ENCODE peak calls at places on chromosomes 7 and 10, in ten cellular contexts. D is GF-D8, K is ELF-1, Z is iPS-NIHi11, T is AG10803, A is AG08395, C is M059J, B is NCI-H345, F is epithelial cell of esophagus, X is H7. N is an unnamed sample.

GRCh38 chr7:152435384-152436278 is at the start of gene KMT2C:
- DNase-seq in K (peak; percentile 57), F (peak; percentile 67), C (peak; percentile 47), T (peak; percentile 44), A (peak; percentile 53), B (peak; percentile 68), Z (peak; percentile 71), X (peak; percentile 90), D (no peak), N (no peak)

GRCh38 chr7:117279203-117279602 is 43.7 kb downstream of the WNT2 start:
- DNase-seq in B (no peak), F (no peak), D (no peak), Z (no peak), C (no peak), X (no peak), K (no peak), A (no peak), T (no peak), N (no peak)

GRCh38 chr7:33156441-33156840 is 27.1 kb downstream of the BBS9 start:
- DNase-seq in A (no peak), F (no peak), B (no peak), Z (no peak), K (no peak), T (no peak), X (no peak), C (no peak), D (no peak), N (no peak)

GRCh38 chr7:108431099-108431498 is 25.1 kb downstream of the NRCAM start:
- DNase-seq in X (no peak), T (no peak), K (no peak), F (no peak), C (no peak), A (no peak), D (no peak), B (no peak), Z (no peak), N (no peak)

GRCh38 chr10:62992145-62992721 is 140.9 kb upstream of the NRBF2 start:
- DNase-seq in C (peak; percentile 15), A (no peak), K (no peak), F (peak; percentile 75), B (no peak), X (no peak), Z (no peak), D (no peak), T (no peak), N (no peak)

GRCh38 chr10:97713351-97713827 is at the start of gene MARVELD1:
- DNase-seq in Z (peak; percentile 94), K (peak; percentile 57), C (peak; percentile 64), B (no peak), T (peak; percentile 84), D (peak; percentile 58), F (peak; percentile 63), X (peak; percentile 93), A (peak; percentile 86), N (peak; percentile 48)

GRCh38 chr10:10891437-10891836 is 126.2 kb upstream of the CELF2 start:
- DNase-seq in A (peak; percentile 45), D (no peak), F (peak; percentile 75), K (peak; percentile 36), B (no peak), T (peak; percentile 74), C (peak; percentile 0), X (no peak), Z (no peak), N (no peak)

GRCh38 chr7:22110881-22111280 is 165.2 kb upstream of the CDCA7L start:
- DNase-seq in Z (no peak), C (no peak), T (peak; percentile 52), K (no peak), A (no peak), F (no peak), D (no peak), X (no peak), B (no peak), N (no peak)

GRCh38 chr10:114955984-114956383 is 18.0 kb downstream of the TRUB1 start:
- DNase-seq in C (no peak), T (no peak), X (no peak), Z (no peak), K (no peak), A (no peak), F (no peak), B (no peak), D (no peak), N (no peak)

GRCh38 chr7:27382307-27382706 is 139.7 kb downstream of the EVX1 start:
- DNase-seq in A (no peak), D (no peak), F (no peak), T (no peak), C (no peak), K (no peak), X (no peak), B (no peak), Z (no peak), N (no peak)

GRCh38 chr7:127667017-127667670 is 15.2 kb downstream of the SND1 start:
- DNase-seq in A (peak; percentile 38), B (no peak), D (no peak), K (no peak), C (peak; percentile 52), Z (no peak), T (peak; percentile 38), X (no peak), F (peak; percentile 77), N (no peak)

GRCh38 chr7:159329979-159330378 is 185.3 kb upstream of the VIPR2 start:
- DNase-seq in D (no peak), Z (no peak), X (no peak), C (no peak), B (no peak), K (no peak), A (no peak), T (no peak), F (no peak), N (no peak)

GRCh38 chr7:158078161-158078910 is 509.3 kb downstream of the PTPRN2 start:
- DNase-seq in A (no peak), F (no peak), B (peak; percentile 92), K (no peak), C (no peak), D (no peak), X (no peak), T (no peak), Z (no peak), N (no peak)

GRCh38 chr7:116305485-116306408 is 95.4 kb downstream of the TES start:
- DNase-seq in B (no peak), X (no peak), A (no peak), K (no peak), F (peak; percentile 46), C (no peak), D (no peak), Z (no peak), T (peak; percentile 41), N (no peak)

GRCh38 chr7:3244241-3244814 is 56.7 kb upstream of the SDK1 start:
- DNase-seq in C (peak; percentile 92), A (no peak), D (no peak), X (no peak), Z (no peak), B (peak; percentile 21), F (peak; percentile 61), T (no peak), K (peak; percentile 62), N (no peak)

GRCh38 chr7:19834566-19834965 is 61.1 kb upstream of the TMEM196 start:
- DNase-seq in F (peak; percentile 21), X (no peak), B (no peak), Z (no peak), K (no peak), D (no peak), C (peak; percentile 69), A (no peak), T (no peak), N (no peak)

GRCh38 chr7:41333506-41333905 is 369.4 kb downstream of the INHBA start:
- DNase-seq in A (peak; percentile 34), T (peak; percentile 73), F (no peak), X (no peak), K (no peak), B (no peak), C (peak; percentile 66), D (no peak), Z (no peak), N (no peak)

GRCh38 chr7:156907656-156908055 is 14.7 kb upstream of the LMBR1 start:
- DNase-seq in F (no peak), X (no peak), D (peak; percentile 91), B (no peak), T (peak; percentile 95), C (peak; percentile 82), A (peak; percentile 39), Z (no peak), K (no peak), N (no peak)

GRCh38 chr7:139387594-139387993 is 27.9 kb downstream of the LUC7L2 start:
- DNase-seq in C (no peak), B (no peak), T (no peak), Z (no peak), D (no peak), X (no peak), F (no peak), K (no peak), A (no peak), N (no peak)

GRCh38 chr10:132297521-132297920 is 10.2 kb downstream of the STK32C start:
- DNase-seq in D (no peak), C (no peak), A (no peak), B (peak; percentile 73), F (no peak), Z (peak; percentile 76), K (no peak), X (peak; percentile 90), T (no peak), N (no peak)

GRCh38 chr7:44883961-44884360 is 1.4 kb downstream of the PURB start:
- DNase-seq in K (no peak), A (no peak), D (no peak), F (no peak), T (no peak), Z (no peak), X (no peak), C (no peak), B (no peak), N (no peak)

GRCh38 chr7:16803881-16804673 is 722 bp downstream of the AGR2 start:
- DNase-seq in D (no peak), C (no peak), T (no peak), X (no peak), A (no peak), F (peak; percentile 61), Z (no peak), B (no peak), K (no peak), N (no peak)

GRCh38 chr7:40232242-40232929 is 97.6 kb downstream of the SUGCT start:
- DNase-seq in B (peak; percentile 19), X (no peak), K (peak; percentile 2), F (peak; percentile 61), D (peak; percentile 50), Z (peak; percentile 15), C (peak; percentile 78), A (peak; percentile 57), T (peak; percentile 73), N (no peak)

N was measured in thoracic aorta.